ENCODE peak calls at places on chromosomes 12 and 14, in six cellular contexts. F is IMR-90, E is trophoblast cell, N is H9, J is mesenchymal stem cell, P is mesendoderm. H is an unnamed sample.

GRCh38 chr12:78143717-78144116 is 313.0 kb downstream of the NAV3 start:
- DNase-seq in J (no peak), N (no peak), F (no peak), E (no peak), P (no peak), H (no peak)

GRCh38 chr12:57632898-57633825 is at the start of gene B4GALNT1:
- DNase-seq in J (peak; percentile 64), F (peak; percentile 45), E (peak; percentile 42), P (peak; percentile 79), N (peak; percentile 83), H (peak; percentile 76)

GRCh38 chr12:87157791-87158190 is 871.4 kb downstream of the C12orf50 start:
- DNase-seq in E (peak; percentile 60), N (no peak), J (peak; percentile 91), P (peak; percentile 86), F (peak; percentile 97), H (no peak)

GRCh38 chr12:19945559-19946485 is 422.5 kb upstream of the PDE3A start:
- DNase-seq in J (peak; percentile 76), P (no peak), N (no peak), E (no peak), F (peak; percentile 57), H (no peak)

GRCh38 chr12:22313276-22313995 is 21.1 kb downstream of the ST8SIA1 start:
- DNase-seq in P (no peak), E (peak; percentile 90), N (no peak), J (no peak), F (no peak), H (no peak)

GRCh38 chr12:29026419-29026818 is 122.7 kb upstream of the FAR2 start:
- DNase-seq in J (no peak), N (no peak), E (no peak), F (no peak), P (no peak), H (no peak)

GRCh38 chr14:86654558-86655184 is 1124.7 kb downstream of the FLRT2 start:
- DNase-seq in F (peak; percentile 26), E (peak; percentile 19), N (peak; percentile 66), J (peak; percentile 21), P (peak; percentile 83), H (peak; percentile 51)

GRCh38 chr14:104295681-104296387 is 157.4 kb downstream of the KIF26A start:
- DNase-seq in N (peak; percentile 15), F (no peak), J (no peak), P (no peak), E (no peak), H (no peak)

GRCh38 chr12:61646639-61647038 is 613.6 kb upstream of the USP15 start:
- DNase-seq in F (no peak), E (no peak), P (peak; percentile 36), J (no peak), N (no peak), H (peak; percentile 29)

GRCh38 chr12:15830538-15830937 is 41.4 kb upstream of the EPS8 start:
- DNase-seq in J (no peak), N (no peak), E (no peak), F (peak; percentile 82), P (no peak), H (no peak)

GRCh38 chr12:110005319-110005973 is 6.2 kb downstream of the ANKRD13A start:
- DNase-seq in E (no peak), N (no peak), P (no peak), F (no peak), J (no peak), H (no peak)

GRCh38 chr14:70770490-70770889 is 38.8 kb downstream of the MAP3K9 start:
- DNase-seq in N (no peak), P (no peak), E (peak; percentile 18), F (no peak), J (no peak), H (no peak)

GRCh38 chr12:96091833-96092232 is 56.4 kb upstream of the LTA4H start:
- DNase-seq in N (peak; percentile 53), E (no peak), F (no peak), P (peak; percentile 80), J (no peak), H (no peak)

GRCh38 chr14:105425823-105426247 is 6.2 kb downstream of the MTA1 start:
- DNase-seq in F (no peak), N (no peak), P (no peak), E (no peak), J (no peak), H (no peak)

GRCh38 chr14:103522649-103523582 is at the start of gene CKB:
- DNase-seq in J (peak; percentile 71), F (peak; percentile 45), P (peak; percentile 71), E (no peak), N (peak; percentile 75), H (peak; percentile 74)

GRCh38 chr14:25111061-25111601 is 61.2 kb upstream of the STXBP6 start:
- DNase-seq in E (peak; percentile 4), J (peak; percentile 94), P (peak; percentile 89), F (peak; percentile 98), N (no peak), H (no peak)

GRCh38 chr12:57268264-57268663 is 17.3 kb upstream of the STAC3 start:
- DNase-seq in E (no peak), P (peak; percentile 38), J (no peak), N (no peak), F (peak; percentile 76), H (no peak)

GRCh38 chr12:132761911-132762583 is 415 bp upstream of the ANKLE2 start:
- DNase-seq in N (peak; percentile 80), E (peak; percentile 69), J (peak; percentile 93), F (peak; percentile 87), P (peak; percentile 87), H (peak; percentile 83)

GRCh38 chr14:65408113-65408512 is 4.4 kb upstream of the FUT8 start:
- DNase-seq in F (no peak), J (no peak), E (no peak), N (no peak), P (no peak), H (no peak)

GRCh38 chr14:95313707-95314106 is 6.0 kb downstream of the CLMN start:
- DNase-seq in F (peak; percentile 34), N (no peak), E (peak; percentile 58), J (peak; percentile 83), P (no peak), H (no peak)

GRCh38 chr12:3119745-3120660 is 42.8 kb downstream of the TSPAN9 start:
- DNase-seq in P (no peak), N (no peak), F (peak; percentile 6), J (no peak), E (no peak), H (no peak)

GRCh38 chr12:93783827-93784226 is 106.7 kb downstream of the CRADD start:
- DNase-seq in F (no peak), J (peak; percentile 27), P (no peak), E (no peak), N (no peak), H (no peak)

GRCh38 chr12:1083086-1083887 is 92.3 kb downstream of the ERC1 start:
- DNase-seq in P (peak; percentile 57), E (peak; percentile 36), J (peak; percentile 25), F (no peak), N (peak; percentile 53), H (no peak)

GRCh38 chr12:123118397-123118945 is 32.4 kb downstream of the PITPNM2 start:
- DNase-seq in J (peak; percentile 96), N (no peak), F (peak; percentile 78), E (peak; percentile 69), P (no peak), H (no peak)

GRCh38 chr12:116160883-116161458 is 116.5 kb downstream of the MED13L start:
- DNase-seq in P (no peak), F (no peak), N (no peak), J (no peak), E (no peak), H (no peak)
- H3K23ac ChIP-seq in P (no peak overlapping the region), F (no peak overlapping the region), N (no peak overlapping the region), J (no peak overlapping the region), E (no peak overlapping the region), H (no peak overlapping the region)

GRCh38 chr14:102442241-102443211 is 67.0 kb downstream of the ANKRD9 start:
- DNase-seq in N (no peak), E (peak; percentile 98), F (peak; percentile 22), J (no peak), P (no peak), H (no peak)

GRCh38 chr14:102440392-102440791 is 69.2 kb downstream of the ANKRD9 start:
- DNase-seq in N (no peak), P (no peak), J (no peak), E (peak; percentile 41), F (no peak), H (no peak)

GRCh38 chr14:102450206-102451063 is 59.1 kb downstream of the ANKRD9 start:
- DNase-seq in J (no peak), N (no peak), E (no peak), P (no peak), F (no peak), H (no peak)

GRCh38 chr14:102445641-102446040 is 63.9 kb downstream of the ANKRD9 start:
- DNase-seq in E (no peak), P (no peak), J (no peak), N (no peak), F (no peak), H (no peak)

GRCh38 chr14:102445066-102445465 is 64.5 kb downstream of the ANKRD9 start:
- DNase-seq in E (no peak), J (no peak), P (no peak), N (no peak), F (no peak), H (no peak)
- H2BK5ac ChIP-seq in E (no peak overlapping the region), J (no peak overlapping the region), P (no peak overlapping the region), N (no peak overlapping the region), F (no peak overlapping the region), H (no peak overlapping the region)

DNA sequence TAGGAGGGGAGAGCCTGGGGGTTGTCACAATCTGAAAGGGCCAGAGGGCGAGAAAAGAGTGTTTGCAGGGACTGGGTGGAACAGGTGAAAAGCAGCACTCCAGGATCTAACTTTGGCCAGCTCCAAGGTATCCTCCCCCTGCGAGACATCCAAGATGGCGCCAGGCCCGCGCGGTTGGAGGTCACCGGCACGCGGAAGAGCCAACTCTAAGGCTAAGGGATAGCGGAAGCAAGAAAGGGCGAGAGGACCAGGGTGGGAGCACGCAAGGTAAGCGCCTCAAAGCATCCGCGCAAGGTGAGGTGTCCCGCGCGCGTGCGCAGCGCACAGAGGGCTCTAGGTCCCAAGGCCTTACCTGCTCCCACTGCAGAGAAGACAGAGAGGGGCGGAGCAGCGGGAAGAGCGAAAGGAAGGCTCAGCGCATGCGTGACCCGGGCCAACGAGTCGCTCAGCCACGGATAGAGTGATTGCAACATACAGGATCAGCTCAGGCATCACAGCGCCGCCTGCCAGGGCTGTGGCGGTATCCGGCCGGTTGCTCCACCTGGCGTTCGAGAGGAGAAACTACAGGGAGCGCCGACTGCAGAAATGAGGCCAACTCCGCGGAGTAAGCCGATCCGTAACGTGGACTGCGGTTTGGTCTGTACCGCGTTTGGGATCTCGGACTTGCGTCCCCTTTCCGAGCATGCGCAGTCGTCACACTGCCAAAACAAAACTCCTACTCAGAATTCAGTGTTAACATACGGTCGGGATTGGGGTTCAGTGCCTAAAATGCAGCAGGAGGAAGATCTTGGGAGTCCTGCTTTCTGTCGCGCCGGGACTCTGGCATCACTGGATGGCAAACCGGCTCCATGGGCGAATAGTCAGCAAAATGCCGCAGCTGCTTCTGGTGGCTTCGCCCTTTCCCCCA is at the start of gene ATP5MC2:
- DNase-seq in N (peak; percentile 100), F (peak; percentile 99), P (peak; percentile 99), E (peak; percentile 99), J (peak; percentile 98), H (peak; percentile 97)
- H3K23ac ChIP-seq in N (no peak within 1 kb of the TSS), F (peak within 1 kb of the TSS; percentile 73), P (peak within 1 kb of the TSS; percentile 24), E (no peak within 1 kb of the TSS), J (no peak within 1 kb of the TSS), H (peak within 1 kb of the TSS; percentile 86)

DNA sequence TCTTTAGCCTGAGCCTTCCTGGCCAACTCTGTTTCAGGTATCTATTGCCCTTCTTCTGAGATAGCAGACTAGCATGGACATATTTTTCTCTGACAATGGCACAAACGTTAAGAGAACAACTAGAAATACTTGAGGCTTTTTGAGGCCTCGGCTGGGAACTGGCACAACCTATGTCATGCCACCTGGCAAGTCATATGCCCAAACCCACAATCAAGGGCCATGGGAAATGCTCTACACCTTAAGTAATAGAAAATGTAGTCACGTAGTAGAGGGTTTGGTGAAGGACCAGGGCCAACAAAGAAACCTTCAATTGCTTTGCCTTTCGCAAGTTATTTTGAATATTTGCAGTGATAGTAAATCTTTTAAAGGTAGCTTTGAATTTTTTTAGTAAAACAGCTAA is 325.4 kb downstream of the ZFP36L1 start:
- DNase-seq in J (no peak), N (no peak), F (no peak), P (no peak), E (no peak), H (no peak)
- H2BK5ac ChIP-seq in J (no peak overlapping the region), N (no peak overlapping the region), F (no peak overlapping the region), P (no peak overlapping the region), E (peak overlapping the region; percentile 3), H (no peak overlapping the region)